ENCODE peak calls at places on chromosome 16, in ten cellular contexts. One of them, this sample, is unnamed.

GRCh38 chr16:54194008-54194731 is 92.4 kb downstream of the IRX3 start:
- DNase-seq in OCI-LY7: no peak
- DNase-seq in thoracic aorta: peak; percentile 11
- DNase-seq in brain microvascular endothelial cell: peak; percentile 23
- DNase-seq in left ventricle myocardium inferior: peak; percentile 91
- DNase-seq in upper lobe of right lung: peak; percentile 89
- DNase-seq in colonic mucosa: peak; percentile 44
- DNase-seq in pancreas: peak; percentile 19
- DNase-seq in left lung: peak; percentile 70
- DNase-seq in CD8-positive, alpha-beta T cell: no peak
- DNase-seq in this sample: no peak

GRCh38 chr16:27847030-27847550 is 216.4 kb downstream of the GSG1L start:
- DNase-seq in colonic mucosa: no peak
- DNase-seq in pancreas: no peak
- DNase-seq in thoracic aorta: no peak
- DNase-seq in left lung: no peak
- DNase-seq in CD8-positive, alpha-beta T cell: no peak
- DNase-seq in left ventricle myocardium inferior: no peak
- DNase-seq in upper lobe of right lung: peak; percentile 17
- DNase-seq in brain microvascular endothelial cell: no peak
- DNase-seq in OCI-LY7: no peak
- DNase-seq in this sample: no peak

GRCh38 chr16:57479043-57479421 is 7.3 kb downstream of the DOK4 start:
- DNase-seq in left lung: no peak
- DNase-seq in CD8-positive, alpha-beta T cell: no peak
- DNase-seq in OCI-LY7: no peak
- DNase-seq in thoracic aorta: no peak
- DNase-seq in left ventricle myocardium inferior: no peak
- DNase-seq in pancreas: no peak
- DNase-seq in upper lobe of right lung: no peak
- DNase-seq in colonic mucosa: no peak
- DNase-seq in brain microvascular endothelial cell: no peak
- DNase-seq in this sample: no peak

GRCh38 chr16:57299719-57300386 is 15.4 kb upstream of the PLLP start:
- DNase-seq in brain microvascular endothelial cell: peak; percentile 92
- DNase-seq in left lung: peak; percentile 85
- DNase-seq in OCI-LY7: peak; percentile 93
- DNase-seq in pancreas: peak; percentile 81
- DNase-seq in thoracic aorta: peak; percentile 62
- DNase-seq in colonic mucosa: peak; percentile 92
- DNase-seq in CD8-positive, alpha-beta T cell: peak; percentile 71
- DNase-seq in upper lobe of right lung: peak; percentile 90
- DNase-seq in left ventricle myocardium inferior: peak; percentile 83
- DNase-seq in this sample: peak; percentile 76

GRCh38 chr16:80210787-80211186 is 330.0 kb upstream of the DYNLRB2 start:
- DNase-seq in CD8-positive, alpha-beta T cell: no peak
- DNase-seq in left ventricle myocardium inferior: peak; percentile 50
- DNase-seq in brain microvascular endothelial cell: no peak
- DNase-seq in colonic mucosa: no peak
- DNase-seq in thoracic aorta: no peak
- DNase-seq in pancreas: no peak
- DNase-seq in left lung: no peak
- DNase-seq in upper lobe of right lung: no peak
- DNase-seq in OCI-LY7: no peak
- DNase-seq in this sample: no peak

GRCh38 chr16:19753815-19754643 is 36.0 kb downstream of the IQCK start:
- DNase-seq in left ventricle myocardium inferior: no peak
- DNase-seq in OCI-LY7: no peak
- DNase-seq in CD8-positive, alpha-beta T cell: no peak
- DNase-seq in upper lobe of right lung: no peak
- DNase-seq in colonic mucosa: peak; percentile 64
- DNase-seq in left lung: no peak
- DNase-seq in thoracic aorta: no peak
- DNase-seq in pancreas: peak; percentile 21
- DNase-seq in brain microvascular endothelial cell: peak; percentile 49
- DNase-seq in this sample: no peak

GRCh38 chr16:87063543-87063942 is 253.6 kb downstream of the C16orf95 start:
- DNase-seq in pancreas: no peak
- DNase-seq in thoracic aorta: no peak
- DNase-seq in left lung: no peak
- DNase-seq in upper lobe of right lung: no peak
- DNase-seq in colonic mucosa: no peak
- DNase-seq in CD8-positive, alpha-beta T cell: no peak
- DNase-seq in brain microvascular endothelial cell: no peak
- DNase-seq in left ventricle myocardium inferior: no peak
- DNase-seq in OCI-LY7: no peak
- DNase-seq in this sample: no peak

GRCh38 chr16:58499615-58500328 is at the start of gene NDRG4:
- DNase-seq in left ventricle myocardium inferior: no peak
- DNase-seq in CD8-positive, alpha-beta T cell: no peak
- DNase-seq in left lung: no peak
- DNase-seq in colonic mucosa: peak; percentile 54
- DNase-seq in thoracic aorta: no peak
- DNase-seq in OCI-LY7: peak; percentile 87
- DNase-seq in upper lobe of right lung: no peak
- DNase-seq in brain microvascular endothelial cell: peak; percentile 89
- DNase-seq in pancreas: peak; percentile 43
- DNase-seq in this sample: peak; percentile 86

GRCh38 chr16:4323845-4324478 is 8.1 kb downstream of the GLIS2 start:
- DNase-seq in left lung: no peak
- DNase-seq in upper lobe of right lung: peak; percentile 81
- DNase-seq in pancreas: peak; percentile 77
- DNase-seq in CD8-positive, alpha-beta T cell: no peak
- DNase-seq in left ventricle myocardium inferior: peak; percentile 70
- DNase-seq in colonic mucosa: peak; percentile 51
- DNase-seq in brain microvascular endothelial cell: no peak
- DNase-seq in OCI-LY7: no peak
- DNase-seq in thoracic aorta: no peak
- DNase-seq in this sample: no peak

GRCh38 chr16:13307255-13307654 is 405.9 kb downstream of the SHISA9 start:
- DNase-seq in CD8-positive, alpha-beta T cell: no peak
- DNase-seq in colonic mucosa: no peak
- DNase-seq in left lung: no peak
- DNase-seq in upper lobe of right lung: no peak
- DNase-seq in brain microvascular endothelial cell: peak; percentile 5
- DNase-seq in left ventricle myocardium inferior: no peak
- DNase-seq in OCI-LY7: no peak
- DNase-seq in pancreas: no peak
- DNase-seq in thoracic aorta: no peak
- DNase-seq in this sample: peak; percentile 99

DNA sequence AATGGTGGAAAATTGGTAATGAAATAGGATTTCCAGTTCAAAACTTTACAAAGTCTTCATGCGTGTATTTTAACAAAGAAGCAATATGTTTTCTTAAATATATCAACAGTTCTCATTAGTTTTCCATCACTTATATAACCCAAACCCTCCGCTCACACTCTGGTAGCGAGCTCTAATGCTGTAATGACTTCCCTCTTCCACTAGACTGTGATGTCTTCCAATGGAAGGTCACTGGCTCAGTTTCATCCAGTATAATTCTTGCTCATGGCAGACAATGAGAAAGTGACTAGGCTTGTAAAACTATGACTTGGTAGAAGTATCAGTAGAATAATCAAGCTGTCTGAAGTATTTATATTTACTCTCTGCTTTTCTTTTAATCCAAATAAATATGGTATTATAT is 32.8 kb downstream of the NETO2 start:
- DNase-seq in left ventricle myocardium inferior: no peak
- DNase-seq in pancreas: no peak
- DNase-seq in OCI-LY7: peak; percentile 2
- DNase-seq in left lung: no peak
- DNase-seq in brain microvascular endothelial cell: no peak
- DNase-seq in colonic mucosa: no peak
- DNase-seq in CD8-positive, alpha-beta T cell: no peak
- DNase-seq in thoracic aorta: no peak
- DNase-seq in upper lobe of right lung: no peak
- DNase-seq in this sample: no peak
- TF ChIP-seq CTCF in left ventricle myocardium inferior: no peak
- TF ChIP-seq CTCF in pancreas: no peak
- TF ChIP-seq CTCF in OCI-LY7: peak; percentile 46
- TF ChIP-seq CTCF in left lung: no peak
- TF ChIP-seq CTCF in brain microvascular endothelial cell: peak; percentile 28
- TF ChIP-seq CTCF in colonic mucosa: no peak
- TF ChIP-seq CTCF in CD8-positive, alpha-beta T cell: no peak
- TF ChIP-seq CTCF in thoracic aorta: no peak
- TF ChIP-seq CTCF in upper lobe of right lung: no peak
- TF ChIP-seq CTCF in this sample: no peak

DNA sequence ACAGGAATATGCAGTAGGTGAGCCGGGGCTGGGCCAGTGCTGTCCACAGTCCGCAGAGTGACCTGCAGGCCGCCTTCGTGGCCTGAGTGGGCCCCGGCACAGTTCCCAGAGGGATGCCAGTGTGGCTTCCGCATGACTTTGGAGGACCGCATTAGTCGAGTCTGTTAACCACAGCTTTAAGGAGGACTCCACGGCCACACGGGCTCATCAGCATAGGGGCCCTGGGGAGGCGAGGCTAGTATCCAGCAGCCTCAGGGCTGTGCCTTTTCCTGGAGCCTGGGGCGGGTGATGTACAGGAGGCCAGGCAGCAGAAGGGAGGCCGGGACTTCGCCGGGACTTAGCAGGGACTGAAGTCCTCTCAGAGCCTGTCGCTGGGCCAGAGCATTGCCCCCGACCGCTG is 13.2 kb downstream of the TSC2 start:
- DNase-seq in colonic mucosa: no peak
- DNase-seq in CD8-positive, alpha-beta T cell: no peak
- DNase-seq in left ventricle myocardium inferior: no peak
- DNase-seq in OCI-LY7: no peak
- DNase-seq in thoracic aorta: no peak
- DNase-seq in left lung: no peak
- DNase-seq in pancreas: no peak
- DNase-seq in upper lobe of right lung: no peak
- DNase-seq in brain microvascular endothelial cell: no peak
- DNase-seq in this sample: no peak
- H3K36me3 ChIP-seq in colonic mucosa: peaks cover 10% of the 10 kb centered on the region
- H3K36me3 ChIP-seq in CD8-positive, alpha-beta T cell: peaks cover 6% of the 10 kb centered on the region
- H3K36me3 ChIP-seq in left ventricle myocardium inferior: peaks cover 87% of the 10 kb centered on the region
- H3K36me3 ChIP-seq in OCI-LY7: peaks cover 43% of the 10 kb centered on the region
- H3K36me3 ChIP-seq in thoracic aorta: peaks cover 41% of the 10 kb centered on the region
- H3K36me3 ChIP-seq in left lung: peaks cover 98% of the 10 kb centered on the region
- H3K36me3 ChIP-seq in pancreas: peaks cover 8% of the 10 kb centered on the region
- H3K36me3 ChIP-seq in upper lobe of right lung: peaks cover 60% of the 10 kb centered on the region
- H3K36me3 ChIP-seq in brain microvascular endothelial cell: peaks cover 53% of the 10 kb centered on the region
- H3K36me3 ChIP-seq in this sample: peaks cover 2% of the 10 kb centered on the region

GRCh38 chr16:67874147-67874771 is 1.4 kb downstream of the EDC4 start:
- DNase-seq in OCI-LY7: peak; percentile 15
- DNase-seq in brain microvascular endothelial cell: no peak
- DNase-seq in upper lobe of right lung: no peak
- DNase-seq in pancreas: no peak
- DNase-seq in thoracic aorta: no peak
- DNase-seq in colonic mucosa: no peak
- DNase-seq in CD8-positive, alpha-beta T cell: no peak
- DNase-seq in left lung: no peak
- DNase-seq in left ventricle myocardium inferior: no peak
- DNase-seq in this sample: no peak

GRCh38 chr16:67871256-67871655 is 1.6 kb upstream of the EDC4 start:
- DNase-seq in OCI-LY7: no peak
- DNase-seq in pancreas: no peak
- DNase-seq in CD8-positive, alpha-beta T cell: no peak
- DNase-seq in thoracic aorta: no peak
- DNase-seq in left lung: no peak
- DNase-seq in colonic mucosa: no peak
- DNase-seq in left ventricle myocardium inferior: no peak
- DNase-seq in upper lobe of right lung: no peak
- DNase-seq in brain microvascular endothelial cell: no peak
- DNase-seq in this sample: no peak

GRCh38 chr16:67873435-67874146 is 739 bp downstream of the EDC4 start:
- DNase-seq in OCI-LY7: peak; percentile 20
- DNase-seq in upper lobe of right lung: no peak
- DNase-seq in CD8-positive, alpha-beta T cell: no peak
- DNase-seq in thoracic aorta: no peak
- DNase-seq in colonic mucosa: peak; percentile 36
- DNase-seq in left lung: no peak
- DNase-seq in brain microvascular endothelial cell: no peak
- DNase-seq in pancreas: no peak
- DNase-seq in left ventricle myocardium inferior: no peak
- DNase-seq in this sample: no peak

GRCh38 chr16:67872631-67873434 is at the start of gene EDC4:
- DNase-seq in upper lobe of right lung: peak; percentile 93
- DNase-seq in OCI-LY7: peak; percentile 87
- DNase-seq in left ventricle myocardium inferior: peak; percentile 88
- DNase-seq in brain microvascular endothelial cell: peak; percentile 64
- DNase-seq in left lung: peak; percentile 87
- DNase-seq in colonic mucosa: peak; percentile 84
- DNase-seq in CD8-positive, alpha-beta T cell: peak; percentile 86
- DNase-seq in thoracic aorta: peak; percentile 68
- DNase-seq in pancreas: peak; percentile 84
- DNase-seq in this sample: no peak

DNA sequence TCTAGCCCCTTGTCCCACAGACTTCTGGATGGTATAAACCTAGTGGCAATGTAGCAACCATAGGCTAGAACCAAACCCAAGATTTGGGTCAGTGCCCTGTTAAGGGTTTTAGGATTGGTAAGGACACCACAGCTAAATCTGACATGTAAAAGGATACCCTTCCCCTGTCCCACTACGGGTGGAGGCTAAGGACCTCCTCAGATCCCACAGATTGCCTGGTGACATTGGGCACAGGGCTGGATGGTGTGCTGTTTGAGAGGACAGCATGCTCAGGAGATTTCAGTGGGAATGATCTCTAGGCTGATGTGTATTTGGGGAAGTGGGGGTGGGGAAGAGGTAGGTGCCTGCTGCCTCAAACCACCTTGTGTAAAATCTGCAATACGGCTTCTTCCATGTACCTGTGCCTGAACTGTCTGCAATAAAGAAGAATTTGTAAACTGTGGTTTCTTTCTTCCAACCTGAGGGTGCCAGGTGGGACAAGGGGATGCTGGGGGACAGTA is 671 bp upstream of the EDC4 start:
- DNase-seq in colonic mucosa: no peak
- DNase-seq in thoracic aorta: no peak
- DNase-seq in upper lobe of right lung: no peak
- DNase-seq in brain microvascular endothelial cell: no peak
- DNase-seq in left ventricle myocardium inferior: no peak
- DNase-seq in CD8-positive, alpha-beta T cell: no peak
- DNase-seq in left lung: no peak
- DNase-seq in OCI-LY7: no peak
- DNase-seq in pancreas: no peak
- DNase-seq in this sample: no peak
- H3K4me3 ChIP-seq in colonic mucosa: peak overlapping the region; percentile 100
- H3K4me3 ChIP-seq in thoracic aorta: peak overlapping the region; percentile 95
- H3K4me3 ChIP-seq in upper lobe of right lung: peak overlapping the region; percentile 93
- H3K4me3 ChIP-seq in brain microvascular endothelial cell: no peak overlapping the region
- H3K4me3 ChIP-seq in left ventricle myocardium inferior: peak overlapping the region; percentile 98
- H3K4me3 ChIP-seq in CD8-positive, alpha-beta T cell: peak overlapping the region; percentile 87
- H3K4me3 ChIP-seq in left lung: no peak overlapping the region
- H3K4me3 ChIP-seq in OCI-LY7: peak overlapping the region; percentile 95
- H3K4me3 ChIP-seq in pancreas: no peak overlapping the region
- H3K4me3 ChIP-seq in this sample: no peak overlapping the region

DNA sequence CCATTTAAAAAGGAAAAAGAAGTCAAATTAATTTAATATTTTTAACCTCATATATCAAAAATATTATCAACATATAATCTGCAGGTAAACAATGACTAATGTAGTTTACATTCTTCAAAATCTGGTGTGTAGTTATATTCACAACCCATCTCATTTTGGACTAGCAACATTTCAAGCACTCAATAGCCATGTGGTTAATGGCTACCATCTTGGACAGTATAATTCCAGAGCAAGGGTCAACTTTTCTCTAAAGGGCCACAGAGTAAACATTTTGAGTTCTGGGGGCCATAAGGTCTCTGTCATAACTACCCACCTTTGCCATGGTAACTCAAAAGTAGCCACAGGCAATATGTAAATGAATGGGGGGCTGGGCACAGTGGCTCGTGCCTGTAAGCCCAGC is 153.9 kb downstream of the PARN start:
- DNase-seq in pancreas: no peak
- DNase-seq in OCI-LY7: no peak
- DNase-seq in left ventricle myocardium inferior: no peak
- DNase-seq in CD8-positive, alpha-beta T cell: no peak
- DNase-seq in brain microvascular endothelial cell: no peak
- DNase-seq in colonic mucosa: no peak
- DNase-seq in left lung: no peak
- DNase-seq in upper lobe of right lung: no peak
- DNase-seq in thoracic aorta: no peak
- DNase-seq in this sample: no peak
- TF ChIP-seq CTCF in pancreas: no peak
- TF ChIP-seq CTCF in OCI-LY7: no peak
- TF ChIP-seq CTCF in left ventricle myocardium inferior: no peak
- TF ChIP-seq CTCF in CD8-positive, alpha-beta T cell: no peak
- TF ChIP-seq CTCF in brain microvascular endothelial cell: no peak
- TF ChIP-seq CTCF in colonic mucosa: no peak
- TF ChIP-seq CTCF in left lung: no peak
- TF ChIP-seq CTCF in upper lobe of right lung: no peak
- TF ChIP-seq CTCF in thoracic aorta: no peak
- TF ChIP-seq CTCF in this sample: no peak

This sample was measured in kidney epithelial cell.